ENCODE peak calls at places on chromosomes 13 and 19, in four cellular contexts. F, C, R and W are unnamed samples.

GRCh38 chr13:44576396-44577235 is 486 bp upstream of the TSC22D1 start:
- DNase-seq in F (peak; percentile 66), C (peak; percentile 83), R (peak; percentile 17), W (no peak)

GRCh38 chr13:34941436-34941834 is 635 bp upstream of the NBEA start:
- DNase-seq in F (no peak), C (no peak), R (no peak), W (no peak)

GRCh38 chr19:53552001-53552721 is 14.2 kb downstream of the ZNF331 start:
- DNase-seq in F (no peak), C (no peak), R (no peak), W (no peak)

GRCh38 chr19:18815673-18816072 is 16.1 kb upstream of the UPF1 start:
- DNase-seq in F (no peak), C (no peak), R (no peak), W (no peak)

GRCh38 chr19:14122924-14123323 is 5.4 kb upstream of the PRKACA start:
- DNase-seq in F (no peak), C (no peak), R (no peak), W (no peak)

GRCh38 chr13:40615619-40616018 is 50.8 kb downstream of the FOXO1 start:
- DNase-seq in F (no peak), C (no peak), R (no peak), W (no peak)

GRCh38 chr19:35845215-35846037 is 6.9 kb downstream of the NPHS1 start:
- DNase-seq in F (no peak), C (no peak), R (no peak), W (peak; percentile 70)

GRCh38 chr19:33863436-33863835 is 66.8 kb downstream of the KCTD15 start:
- DNase-seq in F (no peak), C (no peak), R (no peak), W (peak; percentile 51)

GRCh38 chr13:105083986-105084385 is 1451.5 kb downstream of the EFNB2 start:
- DNase-seq in F (no peak), C (no peak), R (no peak), W (no peak)

GRCh38 chr19:7706662-7707454 is 4.9 kb upstream of the FCER2 start:
- DNase-seq in F (no peak), C (no peak), R (peak; percentile 39), W (peak; percentile 78)

GRCh38 chr19:33193864-33194362 is at the start of gene LRP3:
- DNase-seq in F (no peak), C (peak; percentile 79), R (no peak), W (peak; percentile 79)

GRCh38 chr13:79810671-79811070 is 329.7 kb downstream of the NDFIP2 start:
- DNase-seq in F (no peak), C (no peak), R (no peak), W (no peak)

GRCh38 chr19:49361438-49362047 is 673 bp downstream of the TEAD2 start:
- DNase-seq in F (peak; percentile 91), C (peak; percentile 95), R (no peak), W (peak; percentile 86)

GRCh38 chr19:6359942-6360341 is 1.4 kb upstream of the CLPP start:
- DNase-seq in F (no peak), C (no peak), R (no peak), W (no peak)

GRCh38 chr19:6481541-6482342 is at the start of gene DENND1C:
- DNase-seq in F (no peak), C (no peak), R (no peak), W (peak; percentile 95)

GRCh38 chr19:14182481-14182880 is 23.5 kb downstream of the ADGRL1 start:
- DNase-seq in F (no peak), C (no peak), R (no peak), W (no peak)